ENCODE peak calls at places on chromosomes 2 and 18, in eight cellular contexts. B is CD8-positive, alpha-beta T cell; O is esophagus squamous epithelium; P is astrocyte; M is IMR-90; D is colonic mucosa; U is Caco-2; K is GM23248. J is an unnamed sample. For H3K36me3, H3K4me1 and H3K27me3, the result is how much of the 10 kb centered on the place peaks cover.

GRCh38 chr2:140262908-140263307 is 1482.7 kb upstream of the NXPH2 start:
- DNase-seq in M (no peak), U (no peak), K (no peak), D (no peak), O (no peak), B (no peak), P (no peak), J (no peak)

GRCh38 chr18:33844232-33844631 is 266.2 kb downstream of the ASXL3 start:
- DNase-seq in B (no peak), D (no peak), O (no peak), P (no peak), K (no peak), M (no peak), U (no peak), J (no peak)

GRCh38 chr2:173644146-173644545 is 289.5 kb downstream of the CDCA7 start:
- DNase-seq in B (no peak), D (no peak), U (no peak), K (peak), O (no peak), M (peak), P (peak), J (no peak)

GRCh38 chr2:109614715-109615636 is 812 bp downstream of the SOWAHC start:
- DNase-seq in M (no peak), K (peak), O (no peak), P (no peak), D (peak), B (no peak), U (peak), J (peak)

GRCh38 chr18:45357681-45358470 is 257.4 kb upstream of the SLC14A2 start:
- DNase-seq in O (no peak), M (no peak), P (peak), D (no peak), U (no peak), B (no peak), K (peak), J (no peak)

GRCh38 chr18:60445341-60445740 is 72.8 kb upstream of the MC4R start:
- DNase-seq in P (peak), M (peak), K (peak), D (no peak), O (no peak), U (no peak), B (no peak), J (no peak)

GRCh38 chr18:49993299-49993698 is 180.0 kb upstream of the ACAA2 start:
- DNase-seq in M (no peak), B (no peak), O (no peak), D (no peak), U (no peak), K (no peak), P (no peak), J (no peak)

GRCh38 chr2:205273627-205274026 is 408.7 kb upstream of the NRP2 start:
- DNase-seq in D (no peak), O (no peak), U (peak), B (no peak), K (no peak), M (no peak), P (no peak), J (no peak)

GRCh38 chr2:24840962-24841945 is 48.0 kb downstream of the CENPO start:
- DNase-seq in P (no peak), U (no peak), M (no peak), K (no peak), O (no peak), D (no peak), B (no peak), J (no peak)

GRCh38 chr18:31044926-31045325 is 2.4 kb upstream of the DSC3 start:
- DNase-seq in U (no peak), P (no peak), D (no peak), K (no peak), O (no peak), B (no peak), M (no peak), J (no peak)

GRCh38 chr2:159124441-159124911 is 156.0 kb downstream of the TANC1 start:
- DNase-seq in M (peak), D (peak), B (peak), K (peak), U (peak), P (peak), O (no peak), J (peak)

GRCh38 chr2:101063753-101064502 is 61.8 kb downstream of the RPL31 start:
- DNase-seq in M (no peak), U (no peak), B (no peak), K (peak), P (peak), O (no peak), D (no peak), J (no peak)

GRCh38 chr2:110688594-110689091 is 10.8 kb upstream of the BUB1 start:
- DNase-seq in D (no peak), P (peak), M (no peak), B (no peak), O (no peak), U (peak), K (no peak), J (no peak)

GRCh38 chr2:11998626-11999378 is 252.4 kb downstream of the LPIN1 start:
- DNase-seq in P (peak), U (no peak), D (no peak), O (no peak), B (no peak), K (peak), M (peak), J (no peak)

GRCh38 chr2:18117592-18117991 is 239.1 kb downstream of the KCNS3 start:
- DNase-seq in K (peak), B (no peak), O (no peak), M (peak), P (no peak), D (peak), U (peak), J (no peak)

GRCh38 chr2:174666786-174667369 is 69.3 kb upstream of the WIPF1 start:
- DNase-seq in K (peak), D (no peak), B (no peak), P (no peak), U (no peak), M (no peak), O (no peak), J (no peak)

GRCh38 chr18:59272971-59273935 is at the start of gene RAX:
- DNase-seq in D (no peak), O (no peak), B (no peak), U (no peak), M (no peak), K (peak), P (no peak), J (no peak)

GRCh38 chr2:60604665-60605064 is 51.2 kb upstream of the BCL11A start:
- DNase-seq in O (no peak), K (no peak), D (no peak), B (no peak), M (no peak), P (no peak), U (no peak), J (no peak)

GRCh38 chr2:60603533-60604190 is 50.2 kb upstream of the BCL11A start:
- DNase-seq in M (no peak), U (no peak), P (no peak), D (no peak), O (no peak), B (no peak), K (no peak), J (no peak)

GRCh38 chr2:60614319-60614718 is 60.9 kb upstream of the BCL11A start:
- DNase-seq in K (no peak), B (no peak), P (no peak), M (no peak), D (no peak), O (no peak), U (no peak), J (no peak)

GRCh38 chr2:60612028-60612427 is 58.6 kb upstream of the BCL11A start:
- DNase-seq in B (no peak), K (no peak), M (no peak), O (no peak), D (no peak), P (no peak), U (no peak), J (no peak)

DNA sequence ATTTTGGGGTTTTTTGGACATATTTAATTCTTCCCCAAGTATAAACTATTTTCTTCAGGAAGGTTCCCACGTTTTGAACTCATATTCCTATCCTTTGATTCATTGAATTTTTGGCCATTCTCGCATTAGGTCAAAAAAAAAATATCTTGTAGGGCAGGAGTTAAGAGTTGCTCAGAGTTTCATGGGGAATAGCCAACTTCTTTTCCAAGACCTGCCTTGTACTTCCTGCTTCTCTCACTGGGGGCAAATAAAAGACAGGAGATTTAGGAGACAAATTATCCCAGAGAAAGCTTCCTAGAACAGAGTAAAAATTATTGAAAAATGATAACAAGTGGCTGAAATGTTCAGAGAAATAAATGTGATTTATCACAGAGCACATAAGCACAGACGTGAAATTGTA is 55.2 kb upstream of the BCL11A start:
- DNase-seq in O (no peak), P (peak), U (no peak), B (no peak), K (no peak), M (peak), D (no peak), J (no peak)
- H3K36me3 ChIP-seq in O (under half), P (under half), U (under half), B (under half), K (under half), M (under half), D (under half), J (under half)

DNA sequence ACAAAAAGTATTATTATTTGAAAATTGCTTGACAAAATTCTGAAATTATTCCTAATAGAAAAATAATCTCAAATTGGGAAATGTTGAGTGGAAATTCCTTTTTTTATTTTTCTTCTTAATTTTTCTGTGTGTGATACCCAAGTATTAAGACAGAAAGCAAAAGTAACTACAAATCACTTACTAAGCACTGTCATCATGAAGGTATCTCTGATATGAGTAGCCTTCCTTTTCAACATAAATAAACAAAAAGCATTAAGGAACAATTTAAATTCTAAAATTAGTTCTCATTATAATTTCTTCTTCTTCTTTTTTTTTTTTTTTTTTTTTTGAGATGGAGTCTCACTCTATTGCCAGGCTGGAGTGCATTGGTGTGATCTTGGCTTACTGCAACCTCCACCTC is 174.2 kb upstream of the RBMS1 start:
- DNase-seq in P (peak), O (no peak), M (peak), K (no peak), U (no peak), B (no peak), D (no peak), J (no peak)
- H3K4me1 ChIP-seq in P (under half), O (under half), M (under half), K (under half), U (under half), B (under half), D (under half), J (under half)

GRCh38 chr2:69453475-69454129 is 16.4 kb upstream of the NFU1 start:
- DNase-seq in B (no peak), O (no peak), D (no peak), P (no peak), M (no peak), K (no peak), U (no peak), J (no peak)

GRCh38 chr2:69450735-69451416 is 13.6 kb upstream of the NFU1 start:
- DNase-seq in K (no peak), P (no peak), O (no peak), D (no peak), B (no peak), M (no peak), U (peak), J (no peak)

GRCh38 chr2:69452687-69453086 is 15.5 kb upstream of the NFU1 start:
- DNase-seq in K (no peak), U (no peak), O (no peak), B (no peak), M (no peak), P (no peak), D (no peak), J (no peak)

GRCh38 chr2:69454976-69455375 is 17.7 kb upstream of the NFU1 start:
- DNase-seq in O (no peak), K (no peak), M (no peak), B (no peak), D (no peak), P (no peak), U (no peak), J (no peak)

DNA sequence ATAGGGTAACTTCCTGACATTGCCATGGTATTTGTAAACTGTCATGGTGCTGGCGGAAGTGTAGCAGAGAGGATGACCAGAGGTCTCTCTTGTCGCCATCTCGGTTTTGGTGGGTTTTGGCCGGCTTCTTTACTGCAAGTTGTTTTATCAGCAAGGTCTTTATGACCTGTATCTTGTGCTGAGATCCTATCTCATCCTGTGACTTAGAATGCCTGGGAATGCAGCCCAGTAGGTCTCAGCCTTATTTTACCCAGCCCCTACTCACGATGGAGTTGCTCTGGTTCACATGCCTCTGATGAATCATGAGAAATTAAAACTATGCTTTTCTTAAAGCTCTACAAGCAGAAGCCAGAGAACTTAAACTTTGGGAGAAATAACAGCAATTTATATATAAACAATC is 12.7 kb upstream of the NFU1 start:
- DNase-seq in U (no peak), D (no peak), O (no peak), M (peak), P (peak), B (no peak), K (no peak), J (no peak)
- H3K27me3 ChIP-seq in U (under half), D (under half), O (under half), M (under half), P (under half), B (under half), K (under half), J (under half)

GRCh38 chr2:69509750-69510140 is 72.5 kb upstream of the NFU1 start:
- DNase-seq in D (no peak), U (no peak), B (no peak), M (no peak), P (no peak), K (no peak), O (no peak), J (no peak)

GRCh38 chr2:69514406-69514805 is 77.2 kb upstream of the NFU1 start:
- DNase-seq in U (no peak), P (peak), O (no peak), M (peak), K (peak), B (no peak), D (no peak), J (no peak)

GRCh38 chr2:69514836-69515235 is 77.6 kb upstream of the NFU1 start:
- DNase-seq in D (no peak), P (no peak), U (no peak), O (no peak), M (peak), K (no peak), B (no peak), J (no peak)

GRCh38 chr2:69510204-69510603 is 73.0 kb upstream of the NFU1 start:
- DNase-seq in B (no peak), K (no peak), P (no peak), O (no peak), D (no peak), U (no peak), M (no peak), J (no peak)

DNA sequence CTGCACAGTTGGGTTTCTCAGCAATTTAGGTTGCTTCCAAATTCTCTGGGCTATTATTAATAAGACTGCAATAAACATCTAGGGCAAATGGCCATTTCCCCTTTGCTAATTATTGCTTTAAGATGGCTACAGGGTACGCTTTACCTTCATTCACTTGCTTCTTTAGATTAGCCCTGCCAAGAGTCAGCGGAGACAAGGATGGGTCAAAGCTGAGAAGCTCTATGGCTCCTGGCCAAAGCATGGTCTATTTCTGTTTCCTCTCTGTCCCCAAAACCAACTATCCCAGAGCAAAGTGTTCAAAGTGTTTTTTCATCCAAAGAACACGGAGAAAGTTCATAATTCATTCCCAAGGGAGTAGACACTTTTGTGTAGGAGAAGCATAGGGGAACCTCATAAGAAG is 75.2 kb upstream of the NFU1 start:
- DNase-seq in M (no peak), O (no peak), U (no peak), P (no peak), K (no peak), D (no peak), B (no peak), J (no peak)
- H3K36me3 ChIP-seq in M (under half), O (under half), U (under half), P (under half), K (half or more), D (under half), B (half or more), J (under half)

DNA sequence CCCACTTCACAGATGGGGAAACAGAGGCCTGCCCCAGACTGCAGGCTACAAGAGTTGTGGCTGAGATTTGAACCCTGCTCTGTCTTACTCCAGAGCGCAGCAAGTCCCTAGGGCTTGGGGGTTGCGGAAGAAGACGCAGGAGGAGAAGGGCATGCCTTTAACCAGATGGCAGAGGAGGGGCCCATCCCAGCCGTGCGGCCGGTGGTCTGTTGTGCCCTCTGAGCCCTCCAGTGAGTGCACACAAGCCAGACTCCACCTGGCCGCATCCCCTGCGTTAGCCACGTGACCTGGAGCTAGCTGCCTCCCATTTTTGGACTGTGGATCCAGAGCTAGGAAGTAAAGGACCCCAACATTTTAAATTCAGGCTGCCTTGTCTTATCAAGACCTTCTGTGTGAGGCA is 2.8 kb downstream of the KCNIP3 start:
- DNase-seq in D (no peak), B (no peak), P (no peak), K (no peak), M (no peak), O (no peak), U (no peak), J (no peak)
- H3K4me1 ChIP-seq in D (under half), B (under half), P (under half), K (under half), M (under half), O (under half), U (under half), J (under half)

GRCh38 chr2:222577341-222577740 is 78.6 kb downstream of the FARSB start:
- DNase-seq in K (no peak), O (no peak), P (no peak), B (no peak), M (no peak), U (no peak), D (no peak), J (no peak)
- H3K27me3 ChIP-seq in K (under half), O (under half), P (under half), B (under half), M (under half), U (under half), D (under half), J (under half)

GRCh38 chr2:178783889-178784288 is 23.3 kb downstream of the TTN start:
- DNase-seq in M (no peak), B (no peak), D (no peak), O (no peak), P (no peak), K (no peak), U (no peak), J (no peak)

GRCh38 chr2:178782236-178782635 is 25.0 kb downstream of the TTN start:
- DNase-seq in B (no peak), U (no peak), K (no peak), P (no peak), M (no peak), D (no peak), O (no peak), J (no peak)

GRCh38 chr2:178787934-178788333 is 19.3 kb downstream of the TTN start:
- DNase-seq in M (no peak), O (no peak), U (no peak), K (no peak), D (no peak), P (no peak), B (no peak), J (no peak)

GRCh38 chr2:178787155-178787554 is 20.1 kb downstream of the TTN start:
- DNase-seq in B (no peak), M (no peak), K (no peak), P (no peak), U (no peak), D (no peak), O (no peak), J (no peak)
- H3K36me3 ChIP-seq in B (under half), M (under half), K (under half), P (under half), U (under half), D (under half), O (under half), J (under half)

GRCh38 chr2:19541884-19542283 is 183.5 kb upstream of the OSR1 start:
- DNase-seq in O (no peak), D (no peak), K (no peak), P (no peak), U (peak), M (no peak), B (no peak), J (no peak)
- H3K4me1 ChIP-seq in O (under half), D (under half), K (half or more), P (under half), U (under half), M (under half), B (under half), J (half or more)

GRCh38 chr2:20670315-20671035 is 3.5 kb downstream of the GDF7 start:
- DNase-seq in D (no peak), U (no peak), B (no peak), M (no peak), O (no peak), K (peak), P (no peak), J (no peak)
- H3K27me3 ChIP-seq in D (half or more), U (under half), B (under half), M (half or more), O (half or more), K (half or more), P (half or more), J (half or more)

GRCh38 chr2:10647886-10648605 is 41.7 kb downstream of the NOL10 start:
- DNase-seq in U (no peak), O (no peak), B (no peak), M (no peak), P (peak), K (no peak), D (no peak), J (no peak)

GRCh38 chr2:10654069-10654468 is 35.7 kb downstream of the NOL10 start:
- DNase-seq in U (no peak), M (peak), O (no peak), D (no peak), K (peak), B (peak), P (peak), J (peak)

GRCh38 chr2:10655074-10655840 is 34.5 kb downstream of the NOL10 start:
- DNase-seq in D (no peak), O (no peak), U (no peak), P (no peak), B (no peak), M (no peak), K (peak), J (no peak)

GRCh38 chr2:10647451-10647850 is 42.3 kb downstream of the NOL10 start:
- DNase-seq in D (no peak), M (no peak), P (no peak), U (no peak), B (no peak), O (no peak), K (no peak), J (no peak)

GRCh38 chr2:10650746-10651145 is 39.0 kb downstream of the NOL10 start:
- DNase-seq in O (no peak), K (no peak), P (no peak), M (no peak), D (no peak), U (no peak), B (no peak), J (no peak)
- H3K36me3 ChIP-seq in O (under half), K (under half), P (under half), M (under half), D (under half), U (under half), B (under half), J (half or more)